ENCODE peak calls at places on chromosome 19, in six cellular contexts. C, F, R, V, O and I are unnamed samples.

GRCh38 chr19:4064551-4065260 is 2.0 kb downstream of the ZBTB7A start:
- DNase-seq in V (peak), R (peak), F (no peak), C (no peak), O (peak), I (no peak)

GRCh38 chr19:10812902-10813404 is 23.1 kb downstream of the TMED1 start:
- DNase-seq in F (no peak), O (no peak), C (no peak), V (peak), R (no peak), I (no peak)

GRCh38 chr19:35123573-35123972 is 8.0 kb downstream of the FXYD3 start:
- DNase-seq in F (no peak), R (no peak), V (peak), C (no peak), O (no peak), I (no peak)

GRCh38 chr19:13082192-13083007 is 20.3 kb downstream of the LYL1 start:
- DNase-seq in O (no peak), R (peak), C (peak), F (no peak), V (no peak), I (no peak)

GRCh38 chr19:2867025-2867991 is at the start of gene ZNF556:
- DNase-seq in R (no peak), O (peak), C (no peak), F (no peak), V (no peak), I (no peak)

GRCh38 chr19:54424660-54425381 is 9.6 kb downstream of the TTYH1 start:
- DNase-seq in O (no peak), F (no peak), C (no peak), V (no peak), R (no peak), I (no peak)

GRCh38 chr19:8412783-8413592 is at the start of gene MARCHF2:
- DNase-seq in F (peak), R (peak), C (peak), O (peak), V (peak), I (peak)

GRCh38 chr19:3642987-3643386 is 16.4 kb upstream of the CACTIN start:
- DNase-seq in R (peak), F (no peak), C (no peak), V (no peak), O (no peak), I (peak)

GRCh38 chr19:44961821-44962220 is 6.6 kb downstream of the CLPTM1 start:
- DNase-seq in F (no peak), C (no peak), V (no peak), R (no peak), O (no peak), I (no peak)

GRCh38 chr19:47026889-47027288 is 7.3 kb downstream of the NPAS1 start:
- DNase-seq in C (no peak), V (no peak), F (no peak), O (no peak), R (no peak), I (no peak)

GRCh38 chr19:18865106-18865972 is 30.6 kb downstream of the CERS1 start:
- DNase-seq in O (no peak), F (no peak), V (no peak), R (no peak), C (no peak), I (no peak)

GRCh38 chr19:15195987-15196682 is 4.7 kb downstream of the NOTCH3 start:
- DNase-seq in C (peak), V (peak), F (no peak), O (no peak), R (peak), I (no peak)

GRCh38 chr19:10505583-10506229 is 2.5 kb upstream of the KEAP1 start:
- DNase-seq in F (peak), O (peak), V (peak), R (peak), C (no peak), I (peak)

GRCh38 chr19:58518261-58519086 is 1.1 kb downstream of the ZBTB45 start:
- DNase-seq in R (peak), O (no peak), V (peak), F (no peak), C (no peak), I (no peak)

GRCh38 chr19:58345558-58345957 is 7.7 kb downstream of the A1BG start:
- DNase-seq in R (no peak), V (no peak), C (no peak), O (no peak), F (no peak), I (no peak)

GRCh38 chr19:590750-591098 is 1.0 kb downstream of the HCN2 start:
- DNase-seq in C (no peak), R (no peak), O (no peak), F (no peak), V (no peak), I (no peak)

GRCh38 chr19:41799444-41800000 is 3.1 kb downstream of the CEACAM3 start:
- DNase-seq in V (peak), F (no peak), O (no peak), R (no peak), C (peak), I (no peak)

GRCh38 chr19:46901701-46902401 is 41.1 kb downstream of the ARHGAP35 start:
- DNase-seq in V (no peak), C (no peak), F (no peak), O (no peak), R (no peak), I (no peak)

GRCh38 chr19:38057954-38058690 is 151.1 kb downstream of the SIPA1L3 start:
- DNase-seq in V (peak), R (no peak), C (peak), O (no peak), F (no peak), I (no peak)

GRCh38 chr19:17721821-17722220 is 2.5 kb downstream of the MAP1S start:
- DNase-seq in O (no peak), C (no peak), V (no peak), F (no peak), R (no peak), I (no peak)

GRCh38 chr19:53813996-53814395 is 10.1 kb downstream of the NLRP12 start:
- DNase-seq in R (no peak), O (no peak), C (no peak), V (no peak), F (no peak), I (no peak)

GRCh38 chr19:27966390-27966816 is 1246.5 kb downstream of the UQCRFS1 start:
- DNase-seq in V (no peak), C (no peak), O (no peak), R (no peak), F (no peak), I (no peak)

GRCh38 chr19:48810151-48810550 is 678 bp downstream of the BCAT2 start:
- DNase-seq in O (no peak), F (no peak), V (no peak), C (no peak), R (no peak), I (no peak)

GRCh38 chr19:17090501-17091074 is 15.0 kb downstream of the MYO9B start:
- DNase-seq in C (no peak), R (no peak), F (peak), V (no peak), O (no peak), I (no peak)

GRCh38 chr19:39236527-39236926 is 8.3 kb downstream of the IFNL3 start:
- DNase-seq in C (no peak), F (no peak), V (peak), R (no peak), O (no peak), I (no peak)

GRCh38 chr19:28140201-28140600 is 1072.8 kb downstream of the UQCRFS1 start:
- DNase-seq in O (no peak), V (no peak), R (no peak), F (no peak), C (no peak), I (no peak)

GRCh38 chr19:13102666-13103584 is at the start of gene LYL1:
- DNase-seq in F (no peak), V (peak), C (no peak), R (peak), O (peak), I (no peak)